ENCODE peak calls at places on chromosomes 11 and 22, in seven cellular contexts. One of them, this sample, is unnamed.

GRCh38 chr11:77407613-77408012 is 66.3 kb downstream of the PAK1 start:
- DNase-seq in mucosa of descending colon: peak
- DNase-seq in NCI-H1105 treated with DMSO at 0.1 percent for 48 hours: peak
- DNase-seq in left ventricle myocardium superior: no peak
- DNase-seq in germinal center: no peak
- DNase-seq in ascending aorta: no peak
- DNase-seq in T-cell: no peak
- DNase-seq in this sample: no peak

GRCh38 chr22:43812149-43812842 is at the start of gene EFCAB6:
- DNase-seq in germinal center: peak
- DNase-seq in T-cell: peak
- DNase-seq in left ventricle myocardium superior: peak
- DNase-seq in mucosa of descending colon: peak
- DNase-seq in ascending aorta: peak
- DNase-seq in NCI-H1105 treated with DMSO at 0.1 percent for 48 hours: peak
- DNase-seq in this sample: peak

GRCh38 chr11:132035228-132035627 is 664.8 kb downstream of the NTM start:
- DNase-seq in ascending aorta: no peak
- DNase-seq in NCI-H1105 treated with DMSO at 0.1 percent for 48 hours: no peak
- DNase-seq in mucosa of descending colon: no peak
- DNase-seq in left ventricle myocardium superior: no peak
- DNase-seq in germinal center: no peak
- DNase-seq in T-cell: no peak
- DNase-seq in this sample: no peak

GRCh38 chr11:8218840-8219239 is 44.8 kb downstream of the LMO1 start:
- DNase-seq in NCI-H1105 treated with DMSO at 0.1 percent for 48 hours: no peak
- DNase-seq in mucosa of descending colon: no peak
- DNase-seq in T-cell: no peak
- DNase-seq in left ventricle myocardium superior: no peak
- DNase-seq in ascending aorta: no peak
- DNase-seq in germinal center: no peak
- DNase-seq in this sample: peak

GRCh38 chr11:42048141-42048540 is 588.7 kb upstream of the LRRC4C start:
- DNase-seq in ascending aorta: no peak
- DNase-seq in left ventricle myocardium superior: no peak
- DNase-seq in NCI-H1105 treated with DMSO at 0.1 percent for 48 hours: no peak
- DNase-seq in germinal center: no peak
- DNase-seq in mucosa of descending colon: no peak
- DNase-seq in T-cell: no peak
- DNase-seq in this sample: no peak

GRCh38 chr22:31637375-31637937 is 24.6 kb downstream of the PISD start:
- DNase-seq in T-cell: no peak
- DNase-seq in germinal center: peak
- DNase-seq in ascending aorta: no peak
- DNase-seq in NCI-H1105 treated with DMSO at 0.1 percent for 48 hours: no peak
- DNase-seq in mucosa of descending colon: no peak
- DNase-seq in left ventricle myocardium superior: peak
- DNase-seq in this sample: peak

GRCh38 chr11:116771935-116772334 is 852 bp downstream of the BUD13 start:
- DNase-seq in left ventricle myocardium superior: no peak
- DNase-seq in ascending aorta: no peak
- DNase-seq in mucosa of descending colon: no peak
- DNase-seq in T-cell: no peak
- DNase-seq in NCI-H1105 treated with DMSO at 0.1 percent for 48 hours: peak
- DNase-seq in germinal center: no peak
- DNase-seq in this sample: no peak

GRCh38 chr11:109794501-109794900 is 298.7 kb upstream of the ZC3H12C start:
- DNase-seq in mucosa of descending colon: no peak
- DNase-seq in T-cell: no peak
- DNase-seq in left ventricle myocardium superior: no peak
- DNase-seq in NCI-H1105 treated with DMSO at 0.1 percent for 48 hours: no peak
- DNase-seq in ascending aorta: no peak
- DNase-seq in germinal center: no peak
- DNase-seq in this sample: no peak

GRCh38 chr11:77457340-77457739 is 16.6 kb downstream of the PAK1 start:
- DNase-seq in germinal center: no peak
- DNase-seq in mucosa of descending colon: no peak
- DNase-seq in left ventricle myocardium superior: no peak
- DNase-seq in NCI-H1105 treated with DMSO at 0.1 percent for 48 hours: no peak
- DNase-seq in ascending aorta: no peak
- DNase-seq in T-cell: no peak
- DNase-seq in this sample: no peak

GRCh38 chr22:39098576-39098975 is 1.5 kb downstream of the APOBEC3H start:
- DNase-seq in NCI-H1105 treated with DMSO at 0.1 percent for 48 hours: no peak
- DNase-seq in germinal center: no peak
- DNase-seq in T-cell: no peak
- DNase-seq in ascending aorta: no peak
- DNase-seq in mucosa of descending colon: no peak
- DNase-seq in left ventricle myocardium superior: no peak
- DNase-seq in this sample: no peak

GRCh38 chr22:41848468-41848867 is 15.6 kb downstream of the SREBF2 start:
- DNase-seq in left ventricle myocardium superior: no peak
- DNase-seq in NCI-H1105 treated with DMSO at 0.1 percent for 48 hours: no peak
- DNase-seq in T-cell: no peak
- DNase-seq in germinal center: no peak
- DNase-seq in mucosa of descending colon: peak
- DNase-seq in ascending aorta: no peak
- DNase-seq in this sample: no peak

GRCh38 chr11:6319879-6320410 is 356 bp downstream of the CAVIN3 start:
- DNase-seq in T-cell: no peak
- DNase-seq in germinal center: no peak
- DNase-seq in ascending aorta: peak
- DNase-seq in mucosa of descending colon: peak
- DNase-seq in NCI-H1105 treated with DMSO at 0.1 percent for 48 hours: no peak
- DNase-seq in left ventricle myocardium superior: peak
- DNase-seq in this sample: peak

GRCh38 chr22:47965066-47965465 is 1202.6 kb downstream of the TBC1D22A start:
- DNase-seq in ascending aorta: no peak
- DNase-seq in T-cell: no peak
- DNase-seq in mucosa of descending colon: no peak
- DNase-seq in NCI-H1105 treated with DMSO at 0.1 percent for 48 hours: no peak
- DNase-seq in germinal center: no peak
- DNase-seq in left ventricle myocardium superior: no peak
- DNase-seq in this sample: no peak

GRCh38 chr22:39349967-39350802 is at the start of gene SYNGR1:
- DNase-seq in mucosa of descending colon: no peak
- DNase-seq in NCI-H1105 treated with DMSO at 0.1 percent for 48 hours: no peak
- DNase-seq in left ventricle myocardium superior: peak
- DNase-seq in T-cell: no peak
- DNase-seq in ascending aorta: no peak
- DNase-seq in germinal center: peak
- DNase-seq in this sample: peak

GRCh38 chr11:1876361-1877063 is 15.2 kb downstream of the PRR33 start:
- DNase-seq in NCI-H1105 treated with DMSO at 0.1 percent for 48 hours: no peak
- DNase-seq in left ventricle myocardium superior: peak
- DNase-seq in ascending aorta: no peak
- DNase-seq in mucosa of descending colon: peak
- DNase-seq in germinal center: no peak
- DNase-seq in T-cell: no peak
- DNase-seq in this sample: peak

GRCh38 chr11:9646324-9646723 is 17.6 kb upstream of the SWAP70 start:
- DNase-seq in mucosa of descending colon: no peak
- DNase-seq in ascending aorta: no peak
- DNase-seq in germinal center: no peak
- DNase-seq in NCI-H1105 treated with DMSO at 0.1 percent for 48 hours: no peak
- DNase-seq in left ventricle myocardium superior: no peak
- DNase-seq in T-cell: no peak
- DNase-seq in this sample: no peak

GRCh38 chr22:24496661-24497060 is 1.5 kb downstream of the UPB1 start:
- DNase-seq in NCI-H1105 treated with DMSO at 0.1 percent for 48 hours: no peak
- DNase-seq in germinal center: no peak
- DNase-seq in mucosa of descending colon: no peak
- DNase-seq in left ventricle myocardium superior: no peak
- DNase-seq in ascending aorta: no peak
- DNase-seq in T-cell: no peak
- DNase-seq in this sample: peak

GRCh38 chr11:126440276-126440675 is 84.8 kb downstream of the ST3GAL4 start:
- DNase-seq in germinal center: no peak
- DNase-seq in NCI-H1105 treated with DMSO at 0.1 percent for 48 hours: no peak
- DNase-seq in left ventricle myocardium superior: no peak
- DNase-seq in T-cell: no peak
- DNase-seq in ascending aorta: no peak
- DNase-seq in mucosa of descending colon: peak
- DNase-seq in this sample: no peak

GRCh38 chr11:115304774-115305472 is 199.3 kb downstream of the CADM1 start:
- DNase-seq in germinal center: no peak
- DNase-seq in ascending aorta: no peak
- DNase-seq in NCI-H1105 treated with DMSO at 0.1 percent for 48 hours: no peak
- DNase-seq in left ventricle myocardium superior: no peak
- DNase-seq in mucosa of descending colon: no peak
- DNase-seq in T-cell: no peak
- DNase-seq in this sample: no peak

GRCh38 chr11:109862808-109863207 is 230.4 kb upstream of the ZC3H12C start:
- DNase-seq in T-cell: no peak
- DNase-seq in mucosa of descending colon: no peak
- DNase-seq in left ventricle myocardium superior: no peak
- DNase-seq in NCI-H1105 treated with DMSO at 0.1 percent for 48 hours: no peak
- DNase-seq in ascending aorta: no peak
- DNase-seq in germinal center: no peak
- DNase-seq in this sample: no peak

GRCh38 chr11:106424111-106424510 is 346.6 kb downstream of the AASDHPPT start:
- DNase-seq in left ventricle myocardium superior: no peak
- DNase-seq in germinal center: no peak
- DNase-seq in T-cell: no peak
- DNase-seq in ascending aorta: no peak
- DNase-seq in NCI-H1105 treated with DMSO at 0.1 percent for 48 hours: no peak
- DNase-seq in mucosa of descending colon: no peak
- DNase-seq in this sample: no peak

GRCh38 chr22:19970479-19971275 is 29.1 kb upstream of the TXNRD2 start:
- DNase-seq in germinal center: peak
- DNase-seq in T-cell: peak
- DNase-seq in NCI-H1105 treated with DMSO at 0.1 percent for 48 hours: peak
- DNase-seq in left ventricle myocardium superior: peak
- DNase-seq in mucosa of descending colon: peak
- DNase-seq in ascending aorta: no peak
- DNase-seq in this sample: peak

GRCh38 chr11:111455291-111456085 is 56.7 kb downstream of the BTG4 start:
- DNase-seq in ascending aorta: no peak
- DNase-seq in NCI-H1105 treated with DMSO at 0.1 percent for 48 hours: no peak
- DNase-seq in left ventricle myocardium superior: no peak
- DNase-seq in germinal center: no peak
- DNase-seq in mucosa of descending colon: no peak
- DNase-seq in T-cell: no peak
- DNase-seq in this sample: no peak

GRCh38 chr11:862028-862703 is 19.5 kb downstream of the TSPAN4 start:
- DNase-seq in mucosa of descending colon: peak
- DNase-seq in germinal center: no peak
- DNase-seq in left ventricle myocardium superior: peak
- DNase-seq in NCI-H1105 treated with DMSO at 0.1 percent for 48 hours: no peak
- DNase-seq in ascending aorta: no peak
- DNase-seq in T-cell: no peak
- DNase-seq in this sample: no peak

GRCh38 chr11:25769287-25769686 is 562.6 kb upstream of the ANO3 start:
- DNase-seq in germinal center: no peak
- DNase-seq in mucosa of descending colon: no peak
- DNase-seq in left ventricle myocardium superior: no peak
- DNase-seq in T-cell: no peak
- DNase-seq in ascending aorta: no peak
- DNase-seq in NCI-H1105 treated with DMSO at 0.1 percent for 48 hours: no peak
- DNase-seq in this sample: no peak

GRCh38 chr22:48751539-48752437 is 1075.9 kb downstream of the BRD1 start:
- DNase-seq in ascending aorta: no peak
- DNase-seq in germinal center: no peak
- DNase-seq in left ventricle myocardium superior: no peak
- DNase-seq in NCI-H1105 treated with DMSO at 0.1 percent for 48 hours: no peak
- DNase-seq in mucosa of descending colon: no peak
- DNase-seq in T-cell: no peak
- DNase-seq in this sample: peak

GRCh38 chr22:37337204-37337943 is 55.1 kb downstream of the CYTH4 start:
- DNase-seq in T-cell: no peak
- DNase-seq in germinal center: no peak
- DNase-seq in ascending aorta: no peak
- DNase-seq in mucosa of descending colon: no peak
- DNase-seq in NCI-H1105 treated with DMSO at 0.1 percent for 48 hours: no peak
- DNase-seq in left ventricle myocardium superior: no peak
- DNase-seq in this sample: no peak

GRCh38 chr11:96185220-96185768 is 157.7 kb downstream of the MAML2 start:
- DNase-seq in ascending aorta: no peak
- DNase-seq in NCI-H1105 treated with DMSO at 0.1 percent for 48 hours: no peak
- DNase-seq in germinal center: peak
- DNase-seq in mucosa of descending colon: no peak
- DNase-seq in T-cell: no peak
- DNase-seq in left ventricle myocardium superior: no peak
- DNase-seq in this sample: no peak

GRCh38 chr22:49838771-49839717 is 11.4 kb upstream of the BRD1 start:
- DNase-seq in germinal center: peak
- DNase-seq in NCI-H1105 treated with DMSO at 0.1 percent for 48 hours: no peak
- DNase-seq in mucosa of descending colon: peak
- DNase-seq in T-cell: peak
- DNase-seq in left ventricle myocardium superior: no peak
- DNase-seq in ascending aorta: no peak
- DNase-seq in this sample: peak

GRCh38 chr11:8291421-8292350 is 28.0 kb upstream of the LMO1 start:
- DNase-seq in mucosa of descending colon: no peak
- DNase-seq in NCI-H1105 treated with DMSO at 0.1 percent for 48 hours: no peak
- DNase-seq in germinal center: no peak
- DNase-seq in left ventricle myocardium superior: no peak
- DNase-seq in ascending aorta: no peak
- DNase-seq in T-cell: no peak
- DNase-seq in this sample: peak

GRCh38 chr11:134714021-134714656 is 302.1 kb upstream of the B3GAT1 start:
- DNase-seq in NCI-H1105 treated with DMSO at 0.1 percent for 48 hours: no peak
- DNase-seq in germinal center: no peak
- DNase-seq in left ventricle myocardium superior: no peak
- DNase-seq in ascending aorta: no peak
- DNase-seq in mucosa of descending colon: no peak
- DNase-seq in T-cell: no peak
- DNase-seq in this sample: no peak